ENCODE peak calls at places on chromosomes 4 and X, in six cellular contexts. One of them, this sample, is unnamed.

GRCh38 chrX:39667191-39667590 is 430.6 kb downstream of the BCOR start:
- DNase-seq in dorsolateral prefrontal cortex: no peak
- DNase-seq in body of pancreas: no peak
- DNase-seq in mucosa of descending colon: no peak
- DNase-seq in CD8-positive, alpha-beta memory T cell: no peak
- DNase-seq in neural progenitor cell: no peak
- DNase-seq in this sample: no peak

GRCh38 chrX:70129811-70130210 is 3.4 kb upstream of the IGBP1 start:
- DNase-seq in body of pancreas: no peak
- DNase-seq in CD8-positive, alpha-beta memory T cell: no peak
- DNase-seq in dorsolateral prefrontal cortex: no peak
- DNase-seq in neural progenitor cell: no peak
- DNase-seq in mucosa of descending colon: no peak
- DNase-seq in this sample: no peak

GRCh38 chrX:14864626-14865025 is 8.2 kb downstream of the FANCB start:
- DNase-seq in mucosa of descending colon: no peak
- DNase-seq in dorsolateral prefrontal cortex: no peak
- DNase-seq in neural progenitor cell: no peak
- DNase-seq in CD8-positive, alpha-beta memory T cell: no peak
- DNase-seq in body of pancreas: no peak
- DNase-seq in this sample: no peak

GRCh38 chrX:43278440-43278839 is 377.7 kb upstream of the MAOA start:
- DNase-seq in dorsolateral prefrontal cortex: no peak
- DNase-seq in neural progenitor cell: no peak
- DNase-seq in CD8-positive, alpha-beta memory T cell: no peak
- DNase-seq in mucosa of descending colon: peak; percentile 39
- DNase-seq in body of pancreas: no peak
- DNase-seq in this sample: no peak

GRCh38 chr4:155995069-155995468 is 41.4 kb upstream of the CTSO start:
- DNase-seq in dorsolateral prefrontal cortex: no peak
- DNase-seq in CD8-positive, alpha-beta memory T cell: no peak
- DNase-seq in body of pancreas: no peak
- DNase-seq in mucosa of descending colon: no peak
- DNase-seq in neural progenitor cell: no peak
- DNase-seq in this sample: no peak

GRCh38 chr4:41976775-41977516 is 4.6 kb upstream of the DCAF4L1 start:
- DNase-seq in dorsolateral prefrontal cortex: no peak
- DNase-seq in CD8-positive, alpha-beta memory T cell: no peak
- DNase-seq in body of pancreas: no peak
- DNase-seq in neural progenitor cell: no peak
- DNase-seq in mucosa of descending colon: no peak
- DNase-seq in this sample: no peak

GRCh38 chrX:53156207-53156596 is 62.3 kb downstream of the KANTR start:
- DNase-seq in neural progenitor cell: no peak
- DNase-seq in dorsolateral prefrontal cortex: no peak
- DNase-seq in CD8-positive, alpha-beta memory T cell: no peak
- DNase-seq in body of pancreas: no peak
- DNase-seq in mucosa of descending colon: no peak
- DNase-seq in this sample: no peak

GRCh38 chr4:188107931-188108843 is 1.2 kb downstream of the TRIML2 start:
- DNase-seq in neural progenitor cell: peak; percentile 19
- DNase-seq in mucosa of descending colon: no peak
- DNase-seq in CD8-positive, alpha-beta memory T cell: no peak
- DNase-seq in dorsolateral prefrontal cortex: no peak
- DNase-seq in body of pancreas: no peak
- DNase-seq in this sample: no peak

GRCh38 chr4:148962539-148963290 is 520.5 kb upstream of the NR3C2 start:
- DNase-seq in dorsolateral prefrontal cortex: no peak
- DNase-seq in neural progenitor cell: no peak
- DNase-seq in mucosa of descending colon: no peak
- DNase-seq in CD8-positive, alpha-beta memory T cell: no peak
- DNase-seq in body of pancreas: no peak
- DNase-seq in this sample: no peak

GRCh38 chrX:119549327-119550016 is 15.7 kb downstream of the STEEP1 start:
- DNase-seq in mucosa of descending colon: no peak
- DNase-seq in dorsolateral prefrontal cortex: no peak
- DNase-seq in CD8-positive, alpha-beta memory T cell: no peak
- DNase-seq in neural progenitor cell: no peak
- DNase-seq in body of pancreas: no peak
- DNase-seq in this sample: no peak
- H3K4me3 ChIP-seq in mucosa of descending colon: no peak overlapping the region
- H3K4me3 ChIP-seq in dorsolateral prefrontal cortex: no peak overlapping the region
- H3K4me3 ChIP-seq in CD8-positive, alpha-beta memory T cell: no peak overlapping the region
- H3K4me3 ChIP-seq in neural progenitor cell: no peak overlapping the region
- H3K4me3 ChIP-seq in body of pancreas: no peak overlapping the region
- H3K4me3 ChIP-seq in this sample: no peak overlapping the region

GRCh38 chr4:4289930-4290850 is at the start of the genes LYAR and ZBTB49:
- DNase-seq in mucosa of descending colon: peak; percentile 96
- DNase-seq in dorsolateral prefrontal cortex: peak; percentile 91
- DNase-seq in CD8-positive, alpha-beta memory T cell: peak; percentile 98
- DNase-seq in body of pancreas: peak; percentile 95
- DNase-seq in neural progenitor cell: peak; percentile 96
- DNase-seq in this sample: peak; percentile 94

GRCh38 chr4:4284827-4285618 is 4.9 kb downstream of the LYAR start:
- DNase-seq in body of pancreas: no peak
- DNase-seq in CD8-positive, alpha-beta memory T cell: no peak
- DNase-seq in dorsolateral prefrontal cortex: no peak
- DNase-seq in mucosa of descending colon: no peak
- DNase-seq in neural progenitor cell: no peak
- DNase-seq in this sample: no peak

GRCh38 chr4:4289575-4289929 is 402 bp downstream of the LYAR start:
- DNase-seq in mucosa of descending colon: no peak
- DNase-seq in dorsolateral prefrontal cortex: no peak
- DNase-seq in body of pancreas: no peak
- DNase-seq in CD8-positive, alpha-beta memory T cell: no peak
- DNase-seq in neural progenitor cell: no peak
- DNase-seq in this sample: no peak

GRCh38 chr4:4288098-4288497 is 1.9 kb downstream of the LYAR start:
- DNase-seq in dorsolateral prefrontal cortex: no peak
- DNase-seq in mucosa of descending colon: no peak
- DNase-seq in body of pancreas: no peak
- DNase-seq in CD8-positive, alpha-beta memory T cell: no peak
- DNase-seq in neural progenitor cell: no peak
- DNase-seq in this sample: no peak

GRCh38 chr4:4289055-4289454 is 899 bp downstream of the LYAR start:
- DNase-seq in CD8-positive, alpha-beta memory T cell: no peak
- DNase-seq in neural progenitor cell: no peak
- DNase-seq in body of pancreas: no peak
- DNase-seq in dorsolateral prefrontal cortex: no peak
- DNase-seq in mucosa of descending colon: no peak
- DNase-seq in this sample: no peak
- H3K4me3 ChIP-seq in CD8-positive, alpha-beta memory T cell: peak overlapping the region; percentile 97
- H3K4me3 ChIP-seq in neural progenitor cell: peak overlapping the region; percentile 80
- H3K4me3 ChIP-seq in body of pancreas: no peak overlapping the region
- H3K4me3 ChIP-seq in dorsolateral prefrontal cortex: peak overlapping the region; percentile 87
- H3K4me3 ChIP-seq in mucosa of descending colon: no peak overlapping the region
- H3K4me3 ChIP-seq in this sample: peak overlapping the region; percentile 99

GRCh38 chr4:7862561-7863200 is 77.0 kb downstream of the AFAP1 start:
- DNase-seq in dorsolateral prefrontal cortex: no peak
- DNase-seq in neural progenitor cell: peak; percentile 56
- DNase-seq in body of pancreas: no peak
- DNase-seq in mucosa of descending colon: no peak
- DNase-seq in CD8-positive, alpha-beta memory T cell: no peak
- DNase-seq in this sample: no peak

GRCh38 chr4:7863911-7864681 is 75.6 kb downstream of the AFAP1 start:
- DNase-seq in mucosa of descending colon: no peak
- DNase-seq in CD8-positive, alpha-beta memory T cell: no peak
- DNase-seq in dorsolateral prefrontal cortex: no peak
- DNase-seq in neural progenitor cell: peak; percentile 23
- DNase-seq in body of pancreas: no peak
- DNase-seq in this sample: no peak

GRCh38 chr4:7860600-7861158 is 79.0 kb downstream of the AFAP1 start:
- DNase-seq in body of pancreas: no peak
- DNase-seq in neural progenitor cell: no peak
- DNase-seq in dorsolateral prefrontal cortex: no peak
- DNase-seq in CD8-positive, alpha-beta memory T cell: no peak
- DNase-seq in mucosa of descending colon: no peak
- DNase-seq in this sample: no peak

GRCh38 chr4:7859350-7859749 is 80.3 kb downstream of the AFAP1 start:
- DNase-seq in dorsolateral prefrontal cortex: no peak
- DNase-seq in neural progenitor cell: no peak
- DNase-seq in body of pancreas: no peak
- DNase-seq in CD8-positive, alpha-beta memory T cell: no peak
- DNase-seq in mucosa of descending colon: no peak
- DNase-seq in this sample: no peak

GRCh38 chr4:7861440-7861881 is 78.2 kb downstream of the AFAP1 start:
- DNase-seq in dorsolateral prefrontal cortex: no peak
- DNase-seq in CD8-positive, alpha-beta memory T cell: no peak
- DNase-seq in neural progenitor cell: peak; percentile 49
- DNase-seq in mucosa of descending colon: no peak
- DNase-seq in body of pancreas: no peak
- DNase-seq in this sample: no peak
- H3K4me3 ChIP-seq in dorsolateral prefrontal cortex: no peak overlapping the region
- H3K4me3 ChIP-seq in CD8-positive, alpha-beta memory T cell: no peak overlapping the region
- H3K4me3 ChIP-seq in neural progenitor cell: no peak overlapping the region
- H3K4me3 ChIP-seq in mucosa of descending colon: no peak overlapping the region
- H3K4me3 ChIP-seq in body of pancreas: no peak overlapping the region
- H3K4me3 ChIP-seq in this sample: no peak overlapping the region

GRCh38 chr4:52374847-52375246 is 284.3 kb downstream of the USP46 start:
- DNase-seq in CD8-positive, alpha-beta memory T cell: no peak
- DNase-seq in mucosa of descending colon: no peak
- DNase-seq in neural progenitor cell: no peak
- DNase-seq in body of pancreas: no peak
- DNase-seq in dorsolateral prefrontal cortex: no peak
- DNase-seq in this sample: no peak
- H3K4me3 ChIP-seq in CD8-positive, alpha-beta memory T cell: no peak overlapping the region
- H3K4me3 ChIP-seq in mucosa of descending colon: no peak overlapping the region
- H3K4me3 ChIP-seq in neural progenitor cell: no peak overlapping the region
- H3K4me3 ChIP-seq in body of pancreas: no peak overlapping the region
- H3K4me3 ChIP-seq in dorsolateral prefrontal cortex: no peak overlapping the region
- H3K4me3 ChIP-seq in this sample: no peak overlapping the region

GRCh38 chrX:30307466-30307865 is 1.7 kb downstream of the NR0B1 start:
- DNase-seq in mucosa of descending colon: no peak
- DNase-seq in neural progenitor cell: no peak
- DNase-seq in CD8-positive, alpha-beta memory T cell: no peak
- DNase-seq in body of pancreas: no peak
- DNase-seq in dorsolateral prefrontal cortex: no peak
- DNase-seq in this sample: no peak
- H3K4me3 ChIP-seq in mucosa of descending colon: no peak overlapping the region
- H3K4me3 ChIP-seq in neural progenitor cell: no peak overlapping the region
- H3K4me3 ChIP-seq in CD8-positive, alpha-beta memory T cell: no peak overlapping the region
- H3K4me3 ChIP-seq in body of pancreas: no peak overlapping the region
- H3K4me3 ChIP-seq in dorsolateral prefrontal cortex: peak overlapping the region; percentile 52
- H3K4me3 ChIP-seq in this sample: no peak overlapping the region

DNA sequence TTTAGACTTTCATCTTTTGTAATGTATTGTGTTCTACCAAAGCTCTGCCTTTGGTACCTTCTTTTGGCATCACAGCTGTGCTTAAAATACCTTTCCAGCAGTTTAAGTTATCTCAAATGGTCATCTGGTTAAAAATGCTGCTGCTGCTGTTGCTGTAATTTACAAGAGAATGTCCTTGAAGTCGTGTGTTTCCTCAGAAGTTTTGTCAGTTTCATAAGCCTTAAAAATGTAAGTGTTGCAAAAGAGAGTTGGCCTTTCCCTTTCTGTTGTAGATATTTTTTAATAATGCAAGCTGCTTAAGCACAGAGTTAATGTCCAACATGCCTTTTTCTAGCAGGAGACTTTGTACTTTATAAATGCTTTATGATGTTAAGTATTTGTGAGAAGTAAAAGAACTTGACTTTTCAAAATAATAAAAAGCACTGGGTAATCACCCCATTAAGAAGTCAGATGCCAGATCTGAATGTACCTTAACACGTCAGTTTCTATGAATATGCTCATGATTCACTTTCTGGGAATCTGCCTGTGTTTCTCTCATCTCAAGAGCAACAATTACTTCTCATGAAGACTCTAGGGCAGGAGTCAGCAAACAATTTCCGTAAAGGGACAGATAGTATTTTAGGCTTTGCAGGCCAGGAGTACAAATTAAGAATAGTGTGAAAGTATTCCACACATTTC is 35.3 kb upstream of the TENM3 start:
- DNase-seq in CD8-positive, alpha-beta memory T cell: no peak
- DNase-seq in neural progenitor cell: no peak
- DNase-seq in dorsolateral prefrontal cortex: no peak
- DNase-seq in mucosa of descending colon: no peak
- DNase-seq in body of pancreas: no peak
- DNase-seq in this sample: no peak
- H3K4me3 ChIP-seq in CD8-positive, alpha-beta memory T cell: no peak overlapping the region
- H3K4me3 ChIP-seq in neural progenitor cell: no peak overlapping the region
- H3K4me3 ChIP-seq in dorsolateral prefrontal cortex: no peak overlapping the region
- H3K4me3 ChIP-seq in mucosa of descending colon: no peak overlapping the region
- H3K4me3 ChIP-seq in body of pancreas: no peak overlapping the region
- H3K4me3 ChIP-seq in this sample: no peak overlapping the region

DNA sequence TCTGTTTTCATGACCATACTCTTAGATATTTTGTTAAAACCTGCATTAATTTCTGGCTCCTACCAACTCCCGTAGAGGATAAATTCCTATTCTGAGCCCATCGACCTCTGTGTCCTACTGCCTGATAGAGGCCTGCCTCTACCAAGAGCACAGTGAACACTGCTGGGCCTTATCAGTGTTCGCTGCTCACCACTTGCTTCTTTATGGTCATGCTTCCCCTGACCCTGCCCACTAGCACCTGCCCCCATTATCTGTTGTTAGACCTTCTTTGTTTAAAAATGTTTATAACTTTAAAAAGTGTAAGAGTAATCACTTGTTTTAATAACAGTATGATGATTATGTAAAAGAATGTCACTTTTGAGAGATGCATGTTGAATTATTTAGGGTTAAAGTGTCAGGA is 6.1 kb downstream of the DAPP1 start:
- DNase-seq in mucosa of descending colon: no peak
- DNase-seq in neural progenitor cell: no peak
- DNase-seq in body of pancreas: no peak
- DNase-seq in CD8-positive, alpha-beta memory T cell: no peak
- DNase-seq in dorsolateral prefrontal cortex: no peak
- DNase-seq in this sample: no peak
- H3K4me3 ChIP-seq in mucosa of descending colon: no peak overlapping the region
- H3K4me3 ChIP-seq in neural progenitor cell: no peak overlapping the region
- H3K4me3 ChIP-seq in body of pancreas: no peak overlapping the region
- H3K4me3 ChIP-seq in CD8-positive, alpha-beta memory T cell: no peak overlapping the region
- H3K4me3 ChIP-seq in dorsolateral prefrontal cortex: no peak overlapping the region
- H3K4me3 ChIP-seq in this sample: no peak overlapping the region

GRCh38 chrX:6694977-6695376 is 160.1 kb upstream of the VCX3A start:
- DNase-seq in dorsolateral prefrontal cortex: no peak
- DNase-seq in neural progenitor cell: no peak
- DNase-seq in CD8-positive, alpha-beta memory T cell: no peak
- DNase-seq in mucosa of descending colon: no peak
- DNase-seq in body of pancreas: no peak
- DNase-seq in this sample: no peak
- H3K4me3 ChIP-seq in dorsolateral prefrontal cortex: no peak overlapping the region
- H3K4me3 ChIP-seq in neural progenitor cell: no peak overlapping the region
- H3K4me3 ChIP-seq in CD8-positive, alpha-beta memory T cell: no peak overlapping the region
- H3K4me3 ChIP-seq in mucosa of descending colon: no peak overlapping the region
- H3K4me3 ChIP-seq in body of pancreas: no peak overlapping the region
- H3K4me3 ChIP-seq in this sample: no peak overlapping the region

DNA sequence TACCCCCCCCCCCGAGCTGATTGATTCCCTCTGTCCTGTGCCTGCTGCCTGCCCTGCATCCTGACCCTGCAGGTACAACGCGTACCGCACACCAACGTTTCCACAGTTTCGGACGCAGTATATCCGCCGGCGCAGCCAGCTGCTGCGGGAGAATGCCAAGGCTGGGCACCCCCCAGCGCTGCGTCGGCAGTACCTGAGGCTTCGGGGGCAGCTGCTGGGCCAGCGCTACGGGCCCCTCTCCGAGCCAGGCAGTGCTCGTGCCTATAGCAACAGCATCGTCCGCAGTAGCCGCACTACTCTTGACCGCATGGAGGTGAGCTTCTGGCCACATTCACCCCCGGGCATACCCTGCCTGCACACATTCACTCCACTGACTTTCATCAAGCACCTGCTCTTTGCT is 1.4 kb downstream of the WDR13 start:
- DNase-seq in neural progenitor cell: no peak
- DNase-seq in body of pancreas: no peak
- DNase-seq in dorsolateral prefrontal cortex: no peak
- DNase-seq in CD8-positive, alpha-beta memory T cell: no peak
- DNase-seq in mucosa of descending colon: no peak
- DNase-seq in this sample: no peak
- H3K4me3 ChIP-seq in neural progenitor cell: no peak overlapping the region
- H3K4me3 ChIP-seq in body of pancreas: no peak overlapping the region
- H3K4me3 ChIP-seq in dorsolateral prefrontal cortex: peak overlapping the region; percentile 74
- H3K4me3 ChIP-seq in CD8-positive, alpha-beta memory T cell: peak overlapping the region; percentile 97
- H3K4me3 ChIP-seq in mucosa of descending colon: no peak overlapping the region
- H3K4me3 ChIP-seq in this sample: no peak overlapping the region

GRCh38 chr4:146333895-146334262 is 119.5 kb downstream of the REELD1 start:
- DNase-seq in neural progenitor cell: no peak
- DNase-seq in CD8-positive, alpha-beta memory T cell: no peak
- DNase-seq in body of pancreas: no peak
- DNase-seq in mucosa of descending colon: no peak
- DNase-seq in dorsolateral prefrontal cortex: no peak
- DNase-seq in this sample: no peak
- H3K4me3 ChIP-seq in neural progenitor cell: no peak overlapping the region
- H3K4me3 ChIP-seq in CD8-positive, alpha-beta memory T cell: no peak overlapping the region
- H3K4me3 ChIP-seq in body of pancreas: no peak overlapping the region
- H3K4me3 ChIP-seq in mucosa of descending colon: no peak overlapping the region
- H3K4me3 ChIP-seq in dorsolateral prefrontal cortex: no peak overlapping the region
- H3K4me3 ChIP-seq in this sample: no peak overlapping the region